ENCODE peak calls at places on chromosomes 6 and 20, in ten cellular contexts. T is heart right ventricle, O is testis, G is breast epithelium, S is OCI-LY7, N is psoas muscle, W is RWPE1, M is fibroblast of pulmonary artery, L is uterus, D is IMR-90. A is an unnamed sample.
A peak's percentile ranks its signal among the peaks of the same experiment; 100 is the strongest.

GRCh38 chr6:36334832-36335459 is 1.7 kb downstream of the BNIP5 start:
- DNase-seq in M (no peak), T (no peak), S (no peak), D (no peak), L (no peak), G (no peak), W (no peak), N (no peak), O (no peak), A (no peak)

GRCh38 chr6:37624121-37624520 is 73.6 kb downstream of the MDGA1 start:
- DNase-seq in O (no peak), M (no peak), G (no peak), W (peak; percentile 65), D (no peak), S (no peak), L (no peak), T (no peak), N (peak; percentile 32), A (no peak)

GRCh38 chr6:115898246-115898645 is 162.4 kb downstream of the FRK start:
- DNase-seq in M (no peak), D (no peak), L (no peak), G (no peak), W (no peak), T (no peak), N (no peak), S (no peak), O (no peak), A (no peak)

GRCh38 chr6:41182069-41183034 is 18.6 kb downstream of the TREML2 start:
- DNase-seq in O (peak; percentile 62), G (no peak), W (peak; percentile 55), N (no peak), T (no peak), D (peak; percentile 55), S (peak; percentile 80), L (no peak), M (peak; percentile 73), A (peak; percentile 73)

GRCh38 chr6:4021862-4022715 is 56.8 kb downstream of the FAM217A start:
- DNase-seq in S (peak; percentile 22), D (no peak), M (peak; percentile 17), G (no peak), T (no peak), L (no peak), W (no peak), O (no peak), N (no peak), A (no peak)

GRCh38 chr20:64069614-64070243 is 6.7 kb downstream of the TCEA2 start:
- DNase-seq in M (peak; percentile 28), W (peak; percentile 72), G (no peak), S (no peak), L (no peak), D (no peak), O (peak; percentile 37), N (no peak), T (no peak), A (no peak)

GRCh38 chr20:4820833-4821518 is 99.3 kb downstream of the PRND start:
- DNase-seq in W (peak; percentile 33), M (peak; percentile 74), S (no peak), L (peak; percentile 74), T (no peak), D (peak; percentile 88), G (no peak), O (peak; percentile 81), N (no peak), A (no peak)

GRCh38 chr20:47004179-47004578 is 109.5 kb downstream of the EYA2 start:
- DNase-seq in O (no peak), D (no peak), L (no peak), T (no peak), M (no peak), N (no peak), W (no peak), S (no peak), G (no peak), A (no peak)

GRCh38 chr20:17888044-17888443 is 80.5 kb downstream of the SNX5 start:
- DNase-seq in W (peak; percentile 36), S (no peak), G (no peak), T (no peak), N (no peak), O (no peak), M (no peak), L (no peak), D (no peak), A (no peak)

GRCh38 chr6:1611322-1611571 is 1.5 kb downstream of the FOXC1 start:
- DNase-seq in O (no peak), T (no peak), N (no peak), G (no peak), M (peak; percentile 53), S (no peak), L (no peak), W (peak; percentile 53), D (peak; percentile 50), A (no peak)

GRCh38 chr6:151647871-151648639 is 154.2 kb downstream of the CCDC170 start:
- DNase-seq in W (no peak), G (no peak), D (no peak), T (no peak), S (peak; percentile 25), M (peak; percentile 4), N (no peak), O (peak; percentile 26), L (no peak), A (no peak)
- TF ChIP-seq CTCF in W (no peak), G (no peak), D (no peak), T (no peak), S (peak; percentile 76), M (peak; percentile 8), N (no peak), O (no peak), L (no peak), A (peak; percentile 12)

GRCh38 chr6:163652328-163652727 is 237.8 kb downstream of the QKI start:
- DNase-seq in W (no peak), N (no peak), S (no peak), O (no peak), L (no peak), G (no peak), D (no peak), M (no peak), T (no peak), A (peak; percentile 64)

GRCh38 chr6:163659807-163660206 is 245.3 kb downstream of the QKI start:
- DNase-seq in O (no peak), D (no peak), L (no peak), T (no peak), S (no peak), N (no peak), G (no peak), M (no peak), W (no peak), A (peak; percentile 13)

GRCh38 chr6:163651910-163652309 is 237.4 kb downstream of the QKI start:
- DNase-seq in N (no peak), S (no peak), M (no peak), O (no peak), L (no peak), T (no peak), D (peak; percentile 9), G (no peak), W (no peak), A (no peak)

GRCh38 chr6:163661271-163661671 is 246.8 kb downstream of the QKI start:
- DNase-seq in L (no peak), M (no peak), N (no peak), D (no peak), T (no peak), S (peak; percentile 59), W (no peak), O (no peak), G (no peak), A (peak; percentile 66)

GRCh38 chr6:163655217-163656121 is 241.0 kb downstream of the QKI start:
- DNase-seq in L (no peak), W (no peak), G (no peak), N (no peak), S (peak; percentile 24), T (no peak), O (no peak), D (no peak), M (no peak), A (no peak)
- TF ChIP-seq CTCF in L (no peak), W (no peak), G (no peak), N (no peak), S (peak; percentile 47), T (peak; percentile 21), O (no peak), D (no peak), M (no peak), A (no peak)

GRCh38 chr20:39880890-39881289 is 808.1 kb downstream of the MAFB start:
- DNase-seq in M (no peak), W (peak; percentile 54), S (no peak), D (no peak), L (no peak), T (no peak), N (no peak), O (no peak), G (no peak), A (no peak)
- TF ChIP-seq CTCF in M (no peak), W (no peak), S (peak; percentile 43), D (no peak), L (no peak), T (no peak), N (no peak), O (no peak), G (no peak), A (no peak)

DNA sequence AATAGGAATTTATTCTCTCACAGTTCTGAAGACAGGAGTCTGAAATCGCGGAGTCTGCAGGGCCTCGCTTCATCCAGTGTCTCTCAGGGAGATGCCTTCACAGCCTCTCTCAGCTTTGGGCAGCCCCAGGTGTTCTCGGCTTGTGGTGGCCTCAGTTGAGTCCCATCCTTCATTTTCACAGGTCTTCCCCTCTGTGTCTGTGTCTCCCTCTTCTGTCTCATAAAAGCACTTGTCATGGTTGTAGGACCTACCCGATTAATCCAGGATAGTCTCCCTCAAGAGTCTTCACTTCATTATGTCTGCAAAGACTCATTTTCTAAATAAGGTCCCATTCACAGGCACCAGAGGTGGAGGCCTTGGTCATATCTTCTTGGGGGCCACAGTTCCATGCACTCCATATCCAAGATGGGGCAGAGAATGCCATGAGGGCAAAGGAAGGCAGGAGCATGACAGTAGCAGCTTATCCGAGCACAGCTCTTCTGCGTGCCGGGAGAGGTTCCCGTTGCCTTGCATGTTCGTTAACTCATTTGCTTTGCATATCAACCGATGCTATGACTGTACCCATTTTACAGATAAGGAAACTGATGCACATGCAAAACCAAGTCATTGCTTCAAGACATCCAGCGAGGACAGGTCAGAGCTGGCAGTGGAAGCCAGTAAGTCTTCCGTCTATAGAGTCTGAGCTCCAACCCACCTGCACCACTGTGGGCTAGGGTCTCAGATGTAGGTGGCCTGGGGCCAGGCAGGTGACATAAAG is 363.8 kb upstream of the SULF2 start:
- DNase-seq in D (no peak), W (no peak), L (no peak), T (no peak), M (no peak), S (peak; percentile 34), N (no peak), O (no peak), G (no peak), A (no peak)
- TF ChIP-seq CTCF in D (no peak), W (no peak), L (no peak), T (no peak), M (no peak), S (peak; percentile 48), N (no peak), O (no peak), G (no peak), A (no peak)